ENCODE peak calls at places on chromosome 1, in eight cellular contexts. C, T, K, V, L, Y, F and A are unnamed samples.

GRCh38 chr1:165717918-165718515 is 19.7 kb upstream of the ALDH9A1 start:
- DNase-seq in C (no peak), T (peak; percentile 68), K (no peak), V (no peak), L (peak; percentile 52), Y (no peak), F (no peak), A (no peak)

GRCh38 chr1:204081791-204082513 is 9.0 kb downstream of the SOX13 start:
- DNase-seq in C (no peak), T (no peak), K (no peak), V (no peak), L (no peak), Y (no peak), F (no peak), A (no peak)

GRCh38 chr1:202584707-202585590 is 125.3 kb downstream of the SYT2 start:
- DNase-seq in C (no peak), T (no peak), K (no peak), V (no peak), L (no peak), Y (no peak), F (no peak), A (no peak)

GRCh38 chr1:225573216-225573615 is 79.7 kb downstream of the ENAH start:
- DNase-seq in C (no peak), T (no peak), K (no peak), V (no peak), L (no peak), Y (no peak), F (no peak), A (no peak)

GRCh38 chr1:44672254-44672955 is 1.9 kb downstream of the TMEM53 start:
- DNase-seq in C (no peak), T (no peak), K (no peak), V (no peak), L (no peak), Y (no peak), F (no peak), A (peak; percentile 74)

GRCh38 chr1:27360159-27361043 is 6.4 kb downstream of the MAP3K6 start:
- DNase-seq in C (no peak), T (no peak), K (peak; percentile 67), V (no peak), L (peak; percentile 44), Y (no peak), F (no peak), A (no peak)

GRCh38 chr1:13764933-13765332 is 64.9 kb downstream of the PRDM2 start:
- DNase-seq in C (no peak), T (no peak), K (no peak), V (no peak), L (no peak), Y (no peak), F (no peak), A (no peak)

GRCh38 chr1:24910751-24911650 is 19.1 kb downstream of the RUNX3 start:
- DNase-seq in C (no peak), T (peak; percentile 39), K (peak; percentile 77), V (peak; percentile 60), L (peak; percentile 47), Y (peak; percentile 54), F (no peak), A (peak; percentile 72)

GRCh38 chr1:230877139-230877923 is 9.0 kb upstream of the C1orf198 start:
- DNase-seq in C (no peak), T (no peak), K (no peak), V (no peak), L (no peak), Y (no peak), F (no peak), A (no peak)

GRCh38 chr1:41936107-41936506 is 17.4 kb upstream of the HIVEP3 start:
- DNase-seq in C (no peak), T (no peak), K (no peak), V (no peak), L (no peak), Y (no peak), F (no peak), A (no peak)

GRCh38 chr1:2386636-2387611 is 4.4 kb downstream of the MORN1 start:
- DNase-seq in C (no peak), T (no peak), K (peak; percentile 38), V (peak; percentile 40), L (no peak), Y (no peak), F (peak; percentile 28), A (peak; percentile 55)

GRCh38 chr1:208224192-208224713 is 19.9 kb downstream of the PLXNA2 start:
- DNase-seq in C (no peak), T (no peak), K (no peak), V (no peak), L (no peak), Y (no peak), F (no peak), A (no peak)

GRCh38 chr1:208228550-208228949 is 15.6 kb downstream of the PLXNA2 start:
- DNase-seq in C (no peak), T (no peak), K (no peak), V (no peak), L (no peak), Y (no peak), F (no peak), A (no peak)

GRCh38 chr1:208228026-208228425 is 16.2 kb downstream of the PLXNA2 start:
- DNase-seq in C (no peak), T (no peak), K (no peak), V (no peak), L (no peak), Y (no peak), F (no peak), A (no peak)

GRCh38 chr1:208227366-208227765 is 16.8 kb downstream of the PLXNA2 start:
- DNase-seq in C (no peak), T (no peak), K (no peak), V (no peak), L (no peak), Y (no peak), F (no peak), A (no peak)

GRCh38 chr1:208225954-208226937 is 17.9 kb downstream of the PLXNA2 start:
- DNase-seq in C (no peak), T (no peak), K (no peak), V (no peak), L (no peak), Y (no peak), F (peak; percentile 60), A (no peak)
- H3K4me1 ChIP-seq in C (peaks cover 23% of the 10 kb centered on the region), T (peaks cover 5% of the 10 kb centered on the region), K (peaks cover 30% of the 10 kb centered on the region), V (peaks cover 43% of the 10 kb centered on the region), L (peaks cover 2% of the 10 kb centered on the region), Y (peaks cover 43% of the 10 kb centered on the region), F (peaks cover 48% of the 10 kb centered on the region), A (peaks cover 24% of the 10 kb centered on the region)

DNA sequence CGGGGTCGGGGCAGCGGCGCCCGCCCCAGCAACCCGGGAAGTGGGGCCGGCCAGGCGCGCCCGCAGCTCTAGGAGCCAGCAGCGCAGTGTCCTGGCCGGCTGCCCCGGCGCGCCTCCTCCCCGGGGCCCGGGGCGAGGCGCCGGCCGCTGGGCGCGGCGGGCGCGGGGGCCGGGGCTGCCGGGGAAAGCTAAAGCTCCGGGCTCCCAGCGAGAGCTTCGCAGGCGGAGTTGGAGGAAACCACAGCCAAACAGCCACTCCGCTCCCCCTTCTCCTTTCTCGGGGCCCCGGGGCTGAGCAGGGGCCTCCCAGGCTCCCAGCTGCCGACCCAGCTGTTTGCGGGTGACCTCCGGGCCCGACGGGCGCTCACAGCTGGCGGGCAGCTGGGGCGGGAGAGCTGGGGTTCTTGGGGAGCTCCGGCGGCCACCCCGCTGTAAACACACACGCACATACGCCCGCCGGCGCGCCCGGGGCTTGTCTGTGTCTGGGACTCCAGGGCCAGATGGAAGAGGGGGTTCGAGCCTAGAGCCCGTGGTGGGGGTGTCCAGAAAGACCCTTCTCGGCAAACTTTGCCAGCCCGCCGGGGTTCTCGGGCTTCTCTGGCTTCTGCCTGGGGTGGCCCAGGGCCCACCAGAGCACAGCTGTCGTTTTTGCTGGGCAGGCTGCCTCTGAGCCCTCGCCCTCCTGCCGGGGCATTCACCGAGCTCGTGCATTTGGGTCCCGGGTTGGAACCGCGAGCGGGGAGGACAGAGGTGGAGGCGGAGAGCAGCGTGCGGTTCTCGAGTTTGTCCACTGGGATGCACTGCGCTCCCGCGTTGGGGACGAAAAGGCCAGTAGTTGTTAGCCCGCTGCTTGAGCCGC is 1.5 kb downstream of the AJAP1 start:
- DNase-seq in C (no peak), T (peak; percentile 68), K (no peak), V (peak; percentile 74), L (no peak), Y (no peak), F (peak; percentile 87), A (no peak)
- H3K4me1 ChIP-seq in C (peaks cover 13% of the 10 kb centered on the region), T (peaks cover 16% of the 10 kb centered on the region), K (no peaks in the 10 kb centered on the region), V (no peaks in the 10 kb centered on the region), L (no peaks in the 10 kb centered on the region), Y (no peaks in the 10 kb centered on the region), F (peaks cover 4% of the 10 kb centered on the region), A (no peaks in the 10 kb centered on the region)

GRCh38 chr1:110982320-110982719 is 18.6 kb upstream of the LRIF1 start:
- DNase-seq in C (no peak), T (no peak), K (no peak), V (no peak), L (no peak), Y (no peak), F (no peak), A (no peak)

GRCh38 chr1:110975265-110975664 is 11.5 kb upstream of the LRIF1 start:
- DNase-seq in C (no peak), T (no peak), K (no peak), V (no peak), L (no peak), Y (no peak), F (no peak), A (no peak)

GRCh38 chr1:110976089-110976488 is 12.4 kb upstream of the LRIF1 start:
- DNase-seq in C (no peak), T (no peak), K (no peak), V (no peak), L (no peak), Y (no peak), F (no peak), A (no peak)

DNA sequence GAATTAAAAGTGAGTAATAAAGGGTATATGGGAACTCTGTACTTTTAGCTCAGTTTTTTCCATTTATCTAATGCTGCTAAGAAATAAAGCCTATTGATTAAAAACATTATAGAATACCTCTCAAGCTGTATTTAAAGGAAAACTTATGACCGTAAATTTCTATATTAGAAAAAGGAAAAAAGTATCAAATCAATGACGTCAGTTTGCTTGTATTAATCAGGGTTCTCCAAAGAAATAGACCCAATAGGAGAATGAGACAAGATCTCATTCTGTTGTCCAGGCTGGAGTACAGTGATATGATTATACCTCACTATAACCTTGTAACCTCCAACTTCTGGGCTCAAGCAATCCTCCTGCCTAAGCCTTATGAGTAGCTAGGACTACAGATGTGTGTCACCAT is 15.4 kb upstream of the LRIF1 start:
- DNase-seq in C (no peak), T (no peak), K (no peak), V (no peak), L (no peak), Y (no peak), F (no peak), A (no peak)
- H3K4me1 ChIP-seq in C (no peaks in the 10 kb centered on the region), T (no peaks in the 10 kb centered on the region), K (no peaks in the 10 kb centered on the region), V (no peaks in the 10 kb centered on the region), L (no peaks in the 10 kb centered on the region), Y (no peaks in the 10 kb centered on the region), F (no peaks in the 10 kb centered on the region), A (no peaks in the 10 kb centered on the region)

DNA sequence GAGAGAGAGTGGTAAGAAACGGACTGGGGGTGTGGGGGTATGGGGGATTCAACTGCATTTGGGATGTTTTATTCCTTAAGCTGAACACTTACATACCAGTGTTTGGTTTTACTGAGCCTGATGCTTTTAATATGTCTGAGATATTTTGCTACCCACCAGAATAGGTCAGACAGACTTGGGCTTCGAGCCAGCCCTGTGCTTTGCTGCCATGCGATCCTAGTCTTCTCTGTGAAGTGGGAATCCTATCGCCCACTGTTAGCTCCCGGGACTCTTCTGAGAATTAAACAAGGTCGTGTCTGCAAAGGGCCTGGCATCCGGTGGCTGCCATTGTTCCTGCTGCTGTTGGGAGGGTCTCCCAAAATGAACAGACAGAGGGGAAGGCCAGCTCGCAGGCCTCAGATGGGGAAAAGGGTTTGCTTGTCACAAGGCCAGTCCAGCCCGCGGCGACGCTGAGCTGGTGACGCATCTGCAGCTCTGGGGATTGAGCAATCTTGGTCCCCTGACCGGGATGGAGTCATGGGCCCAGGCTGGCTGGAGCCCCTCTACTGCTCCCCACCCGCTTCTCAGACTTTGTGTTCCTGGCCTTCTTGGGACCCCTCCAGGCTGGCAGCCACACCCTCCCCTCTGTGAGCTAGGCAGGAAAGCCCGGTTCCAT is 26.9 kb upstream of the ECE1 start:
- DNase-seq in C (no peak), T (no peak), K (no peak), V (peak; percentile 90), L (no peak), Y (peak; percentile 85), F (peak; percentile 72), A (peak; percentile 86)
- H3K4me1 ChIP-seq in C (peaks cover 99% of the 10 kb centered on the region), T (peaks cover 58% of the 10 kb centered on the region), K (peaks cover 63% of the 10 kb centered on the region), V (peaks cover 13% of the 10 kb centered on the region), L (no peaks in the 10 kb centered on the region), Y (peaks cover 91% of the 10 kb centered on the region), F (peaks cover 41% of the 10 kb centered on the region), A (peaks cover 75% of the 10 kb centered on the region)